ENCODE peak calls at places on chromosomes 4 and X, in nine cellular contexts. S is WTC11, T is astrocyte of the spinal cord, M is colonic mucosa, U is mesothelial cell of epicardium, R is BE2C, B is upper lobe of left lung, D is ascending aorta, E is body of pancreas. G is an unnamed sample.

GRCh38 chr4:22203436-22204011 is 255.0 kb upstream of the KCNIP4 start:
- DNase-seq in E (no peak), M (no peak), B (no peak), R (no peak), U (no peak), S (no peak), D (no peak), T (no peak), G (no peak)

GRCh38 chr4:139555705-139556070 is 331 bp downstream of the SETD7 start:
- DNase-seq in R (no peak), S (no peak), D (no peak), M (peak), T (no peak), U (no peak), E (peak), B (peak), G (no peak)

GRCh38 chr4:55910140-55910539 is 38.6 kb upstream of the CEP135 start:
- DNase-seq in T (peak), B (no peak), S (no peak), M (no peak), R (no peak), E (no peak), U (no peak), D (no peak), G (no peak)

GRCh38 chrX:107970073-107970472 is 12.1 kb downstream of the TEX13B start:
- DNase-seq in R (no peak), D (no peak), T (no peak), M (no peak), S (no peak), U (no peak), E (no peak), B (no peak), G (no peak)

GRCh38 chr4:25233737-25234389 is at the start of gene PI4K2B:
- DNase-seq in S (peak), R (peak), T (peak), D (peak), E (peak), B (peak), M (peak), U (peak), G (peak)

GRCh38 chr4:167218022-167218608 is 16.2 kb downstream of the SPOCK3 start:
- DNase-seq in T (no peak), R (no peak), E (no peak), B (no peak), U (no peak), M (no peak), S (no peak), D (no peak), G (no peak)

GRCh38 chr4:17166954-17167353 is 268.5 kb upstream of the LDB2 start:
- DNase-seq in E (no peak), U (no peak), B (no peak), R (no peak), D (peak), S (no peak), M (no peak), T (peak), G (no peak)

GRCh38 chr4:184457530-184458249 is 16.7 kb downstream of the IRF2 start:
- DNase-seq in S (no peak), M (no peak), E (no peak), R (no peak), B (no peak), D (no peak), T (no peak), U (no peak), G (no peak)

GRCh38 chr4:100421356-100421978 is 96.4 kb downstream of the EMCN start:
- DNase-seq in R (no peak), M (no peak), T (peak), D (no peak), U (no peak), B (no peak), E (no peak), S (no peak), G (no peak)

GRCh38 chr4:120843840-120844527 is 78.5 kb downstream of the PRDM5 start:
- DNase-seq in T (no peak), S (peak), B (peak), U (no peak), R (no peak), M (peak), D (no peak), E (peak), G (no peak)

GRCh38 chr4:102318526-102318925 is 26.8 kb downstream of the SLC39A8 start:
- DNase-seq in E (no peak), T (no peak), M (peak), B (no peak), D (no peak), R (no peak), U (no peak), S (no peak), G (no peak)

GRCh38 chr4:31324814-31325213 is 604.6 kb downstream of the PCDH7 start:
- DNase-seq in D (no peak), S (no peak), B (no peak), E (no peak), U (no peak), M (no peak), R (no peak), T (no peak), G (no peak)

GRCh38 chr4:59039046-59039445 is 1928.9 kb upstream of the IGFBP7 start:
- DNase-seq in D (no peak), R (no peak), T (no peak), E (no peak), M (no peak), B (no peak), S (no peak), U (no peak), G (no peak)

GRCh38 chr4:41319553-41319952 is 62.8 kb downstream of the UCHL1 start:
- DNase-seq in B (no peak), S (no peak), M (no peak), D (no peak), T (no peak), R (peak), E (no peak), U (no peak), G (no peak)

GRCh38 chr4:76896731-76897521 is 1.0 kb downstream of the SOWAHB start:
- DNase-seq in T (peak), M (peak), D (peak), U (peak), S (peak), B (peak), R (peak), E (peak), G (no peak)

GRCh38 chr4:78650106-78651021 is 98.8 kb downstream of the ANXA3 start:
- DNase-seq in R (no peak), M (no peak), B (no peak), E (no peak), S (no peak), T (peak), D (no peak), U (no peak), G (no peak)

GRCh38 chr4:112865443-112865842 is 184.0 kb upstream of the ANK2 start:
- DNase-seq in T (no peak), D (no peak), B (no peak), U (no peak), R (no peak), S (no peak), M (no peak), E (no peak), G (no peak)

GRCh38 chr4:73259552-73260140 is 1.0 kb upstream of the ANKRD17 start:
- DNase-seq in B (no peak), E (no peak), R (no peak), T (no peak), M (no peak), S (no peak), D (no peak), U (no peak), G (no peak)

GRCh38 chr4:110411599-110412011 is 64.3 kb upstream of the ENPEP start:
- DNase-seq in S (peak), E (no peak), R (no peak), M (peak), U (no peak), B (no peak), T (no peak), D (no peak), G (no peak)

GRCh38 chr4:24857996-24858395 is 54.8 kb downstream of the CCDC149 start:
- DNase-seq in R (no peak), T (peak), S (no peak), B (no peak), D (peak), U (no peak), M (no peak), E (no peak), G (no peak)

GRCh38 chr4:21973850-21974249 is 25.3 kb upstream of the KCNIP4 start:
- DNase-seq in B (no peak), U (no peak), T (no peak), D (no peak), S (no peak), M (no peak), E (no peak), R (no peak), G (no peak)

DNA sequence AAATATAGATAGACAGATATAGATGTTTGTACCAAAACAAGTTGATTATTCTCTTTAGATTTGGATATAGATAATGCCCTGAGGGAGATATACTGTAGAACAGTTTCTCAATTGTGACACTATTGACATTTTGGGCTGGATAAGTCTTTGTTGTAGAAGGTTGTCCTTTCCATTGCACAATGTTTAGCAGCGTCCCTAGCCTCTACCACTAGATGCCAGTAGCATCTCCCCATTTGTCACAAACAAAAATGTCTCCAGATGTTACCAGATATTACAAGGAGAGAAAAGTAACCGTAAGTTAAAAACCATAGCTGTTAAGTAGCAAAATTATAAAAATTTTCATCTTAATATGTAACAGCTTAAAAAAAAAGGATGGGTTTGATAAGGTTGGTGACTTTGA is 2595.3 kb downstream of the ARAP2 start:
- DNase-seq in B (no peak), S (no peak), E (no peak), M (no peak), D (no peak), T (peak), R (peak), U (no peak), G (no peak)
- TF ChIP-seq CTCF in B (no peak), S (no peak), E (no peak), M (no peak), D (no peak), T (peak), R (peak), U (no peak), G (no peak)

DNA sequence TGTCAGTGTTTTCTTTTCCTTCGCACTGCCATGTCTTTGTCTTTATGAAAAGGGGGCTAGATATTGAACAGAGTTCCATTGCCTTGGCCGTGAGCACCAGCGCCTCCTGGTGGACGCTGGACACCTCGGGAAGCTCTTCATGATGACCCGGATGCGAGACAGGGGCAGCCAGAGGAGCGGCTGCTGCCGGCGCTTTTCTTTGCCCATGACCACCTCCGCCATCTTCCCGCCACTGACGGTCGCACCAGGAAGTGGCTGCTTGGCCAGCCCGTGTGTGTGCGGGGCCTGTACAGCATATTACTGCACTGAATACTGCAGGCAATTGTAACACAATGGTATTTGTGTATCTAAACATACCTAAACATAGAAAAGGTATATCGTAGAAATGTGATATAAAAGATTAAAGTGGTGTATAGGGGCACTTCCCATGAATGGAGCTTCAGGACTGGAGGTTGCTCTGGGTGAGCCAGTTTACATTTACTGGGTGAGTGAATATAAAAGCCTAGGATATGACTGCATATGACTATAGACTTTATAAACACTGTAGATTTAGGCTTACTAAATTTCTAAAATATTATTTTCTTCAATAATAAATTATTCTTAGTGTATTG is 15.8 kb upstream of the GRIA2 start:
- DNase-seq in E (peak), R (peak), M (no peak), B (peak), S (peak), U (no peak), T (no peak), D (no peak), G (no peak)
- TF ChIP-seq CTCF in E (peak), R (peak), M (peak), B (peak), S (peak), U (peak), T (peak), D (peak), G (no peak)

GRCh38 chrX:39613508-39613921 is 484.2 kb downstream of the BCOR start:
- DNase-seq in E (peak), D (no peak), S (peak), B (peak), U (peak), T (peak), R (peak), M (peak), G (no peak)
- TF ChIP-seq CTCF in E (no peak), D (no peak), S (no peak), B (no peak), U (no peak), T (no peak), R (no peak), M (no peak), G (no peak)

GRCh38 chrX:37437160-37437559 is 88.0 kb downstream of the PRRG1 start:
- DNase-seq in E (no peak), U (no peak), D (no peak), S (no peak), M (no peak), T (no peak), R (no peak), B (no peak), G (no peak)

GRCh38 chrX:37434362-37434761 is 85.2 kb downstream of the PRRG1 start:
- DNase-seq in S (no peak), D (no peak), R (no peak), B (no peak), E (no peak), T (no peak), U (no peak), M (no peak), G (no peak)
- TF ChIP-seq CTCF in S (no peak), D (no peak), R (no peak), B (no peak), E (no peak), T (no peak), U (no peak), M (no peak), G (no peak)

GRCh38 chr4:111632752-111633151 is 512.5 kb upstream of the FAM241A start:
- DNase-seq in S (no peak), R (no peak), T (no peak), B (no peak), D (no peak), M (no peak), U (no peak), E (no peak), G (no peak)

GRCh38 chr4:111630705-111631104 is 514.5 kb upstream of the FAM241A start:
- DNase-seq in T (peak), U (no peak), E (no peak), M (no peak), R (no peak), D (no peak), B (no peak), S (no peak), G (no peak)

GRCh38 chr4:111628437-111628836 is 516.8 kb upstream of the FAM241A start:
- DNase-seq in U (no peak), E (no peak), M (no peak), R (no peak), S (peak), T (peak), B (no peak), D (no peak), G (no peak)

GRCh38 chr4:111633663-111634266 is 511.5 kb upstream of the FAM241A start:
- DNase-seq in R (no peak), D (no peak), U (no peak), E (no peak), B (no peak), S (no peak), T (no peak), M (no peak), G (no peak)

DNA sequence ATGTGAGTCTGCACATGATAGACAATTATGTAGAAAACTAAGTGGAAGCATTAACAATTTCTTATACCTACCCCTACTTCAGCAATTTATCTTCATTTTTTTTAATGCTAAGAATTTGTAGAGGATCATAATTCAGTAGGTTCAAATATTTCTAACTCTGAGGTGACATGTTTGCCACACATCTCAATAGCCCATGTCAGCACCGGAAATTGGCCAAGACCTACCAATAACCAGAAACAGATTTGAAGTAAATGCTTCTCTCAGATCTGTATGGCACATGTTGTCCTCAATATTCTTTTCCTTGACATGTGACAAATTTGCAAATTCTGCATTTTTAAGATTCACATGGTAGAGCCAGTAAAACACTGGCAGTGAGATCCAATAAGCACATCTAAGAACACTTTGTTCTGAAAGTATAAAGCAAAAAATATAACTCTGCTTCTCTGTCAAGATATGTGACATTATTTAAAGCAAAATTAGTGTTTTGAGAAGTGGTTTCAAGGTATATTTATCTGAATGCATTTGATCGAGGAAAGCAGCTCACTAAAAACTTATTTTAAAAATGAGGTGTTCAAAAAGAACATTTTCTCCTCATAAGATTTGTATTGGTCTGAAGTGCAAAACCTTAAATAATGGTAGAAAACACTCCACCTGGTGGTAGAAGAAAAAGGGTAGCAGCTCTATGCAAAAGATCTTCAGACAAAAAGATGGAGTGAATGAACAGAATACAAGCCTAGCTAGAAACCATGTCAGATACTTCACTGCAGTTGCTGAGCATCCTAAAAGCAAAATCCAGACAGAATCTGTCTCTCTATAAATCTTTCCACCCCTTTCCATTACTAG is 513.9 kb upstream of the FAM241A start:
- DNase-seq in M (no peak), T (peak), U (no peak), S (no peak), B (no peak), E (no peak), R (no peak), D (no peak), G (no peak)
- TF ChIP-seq CTCF in M (no peak), T (peak), U (peak), S (peak), B (no peak), E (no peak), R (peak), D (peak), G (no peak)

GRCh38 chr4:141702472-141703182 is 66.2 kb downstream of the IL15 start:
- DNase-seq in D (no peak), B (no peak), T (peak), R (peak), S (peak), U (no peak), M (no peak), E (no peak), G (no peak)
- TF ChIP-seq CTCF in D (no peak), B (no peak), T (no peak), R (peak), S (no peak), U (no peak), M (no peak), E (no peak), G (no peak)

GRCh38 chr4:1318488-1319213 is 28.4 kb upstream of the UVSSA start:
- DNase-seq in U (no peak), B (peak), M (no peak), R (no peak), T (no peak), D (no peak), E (no peak), S (peak), G (no peak)
- TF ChIP-seq CTCF in U (peak), B (no peak), M (peak), R (no peak), T (peak), D (peak), E (no peak), S (peak), G (peak)

GRCh38 chrX:114717921-114718320 is 134.0 kb downstream of the HTR2C start:
- DNase-seq in E (no peak), B (no peak), U (peak), D (no peak), R (peak), S (peak), M (no peak), T (no peak), G (no peak)
- TF ChIP-seq CTCF in E (no peak), B (no peak), U (peak), D (no peak), R (peak), S (no peak), M (peak), T (peak), G (no peak)

G was measured in esophagus squamous epithelium.